ENCODE peak calls at places on chromosome 5, in nine cellular contexts. Q is A549; E is Panc1; Y is naive thymus-derived CD4-positive, alpha-beta T cell; H is IMR-90; C is breast epithelium; K is CD8-positive, alpha-beta T cell; M is pancreas; X is H9. A is an unnamed sample. For H3K9me3, the result is how much of the 10 kb centered on the place peaks cover.

GRCh38 chr5:128844354-128844923 is 120.8 kb upstream of the SLC27A6 start:
- DNase-seq in Y (no peak), K (no peak), M (no peak), E (no peak), C (no peak), X (no peak), H (peak), Q (peak), A (no peak)

GRCh38 chr5:138602371-138603000 is 27.3 kb upstream of the HSPA9 start:
- DNase-seq in X (no peak), Q (no peak), Y (no peak), C (no peak), M (no peak), E (no peak), K (no peak), H (no peak), A (no peak)

GRCh38 chr5:1476967-1477310 is 31.7 kb upstream of the SLC6A3 start:
- DNase-seq in C (peak), E (no peak), H (no peak), M (no peak), Q (no peak), K (no peak), Y (no peak), X (no peak), A (no peak)

GRCh38 chr5:119864286-119864685 is 234.9 kb downstream of the FAM170A start:
- DNase-seq in H (no peak), X (no peak), Y (no peak), E (no peak), M (no peak), K (no peak), Q (no peak), C (no peak), A (no peak)

GRCh38 chr5:32173394-32174010 is 617 bp downstream of the GOLPH3 start:
- DNase-seq in H (peak), K (peak), M (peak), X (peak), Q (peak), C (peak), Y (peak), E (no peak), A (no peak)

GRCh38 chr5:173968154-173968553 is 20.8 kb upstream of the C5orf47 start:
- DNase-seq in X (peak), Q (no peak), E (no peak), C (no peak), M (no peak), H (no peak), Y (no peak), K (no peak), A (no peak)

GRCh38 chr5:82285206-82285605 is 7.1 kb upstream of the RPS23 start:
- DNase-seq in K (no peak), C (no peak), H (no peak), X (no peak), E (no peak), Y (no peak), M (no peak), Q (no peak), A (no peak)

GRCh38 chr5:127011151-127011550 is 19.2 kb downstream of the MARCHF3 start:
- DNase-seq in K (no peak), Q (no peak), M (no peak), Y (no peak), X (no peak), E (no peak), H (peak), C (no peak), A (no peak)

DNA sequence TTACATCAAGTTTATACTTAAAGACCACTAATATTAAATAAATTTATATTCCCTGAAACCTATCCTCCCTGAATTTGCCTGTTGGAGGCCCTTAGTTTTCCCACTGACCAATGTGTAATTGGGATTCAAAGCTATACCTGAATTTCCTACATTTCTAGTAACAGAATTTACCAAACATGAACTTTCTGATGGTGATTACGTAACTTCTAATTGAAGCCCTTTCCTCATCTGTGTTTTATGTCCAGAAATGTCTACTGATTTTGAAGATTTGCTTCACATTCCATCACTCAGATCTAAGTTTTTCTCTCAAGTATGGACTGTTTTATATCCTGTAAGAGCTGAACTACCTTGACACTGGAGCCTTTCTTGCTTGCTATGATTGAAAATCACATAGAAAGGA is 12.8 kb downstream of the ZFP62 start:
- DNase-seq in E (no peak), K (no peak), H (no peak), X (no peak), C (no peak), Q (no peak), M (no peak), Y (no peak), A (no peak)
- H3K9me3 ChIP-seq in E (half or more), K (under half), H (half or more), X (half or more), C (under half), Q (half or more), M (under half), Y (under half), A (under half)

GRCh38 chr5:167592114-167592513 is 699.3 kb upstream of the WWC1 start:
- DNase-seq in K (no peak), E (no peak), Q (peak), Y (no peak), H (no peak), X (no peak), M (no peak), C (no peak), A (no peak)

GRCh38 chr5:167593706-167594105 is 697.7 kb upstream of the WWC1 start:
- DNase-seq in Q (no peak), E (no peak), H (no peak), C (no peak), Y (no peak), M (no peak), X (no peak), K (no peak), A (no peak)

GRCh38 chr5:167595196-167595595 is 696.2 kb upstream of the WWC1 start:
- DNase-seq in Y (no peak), H (no peak), Q (no peak), C (no peak), K (no peak), M (no peak), E (no peak), X (no peak), A (no peak)

DNA sequence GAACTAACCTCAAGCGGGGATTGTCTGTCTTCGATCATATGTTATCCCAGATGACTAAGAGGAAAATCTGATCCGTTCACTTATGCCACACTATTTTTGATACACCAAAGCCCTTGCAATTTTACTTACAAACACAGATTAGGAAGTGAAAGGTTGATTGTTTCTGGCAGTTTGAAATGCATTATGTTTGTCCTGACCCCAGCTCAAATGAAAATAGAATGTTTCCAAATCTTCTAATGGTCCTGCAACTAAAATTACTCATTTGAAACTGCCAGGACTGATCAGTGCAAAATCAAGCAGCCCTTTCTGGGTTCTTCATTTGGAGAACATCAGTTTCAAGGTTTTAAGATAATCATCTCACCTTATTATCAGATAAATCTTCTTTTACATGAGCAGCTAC is 696.7 kb upstream of the WWC1 start:
- DNase-seq in M (no peak), C (no peak), Y (no peak), H (no peak), K (no peak), E (no peak), Q (no peak), X (no peak), A (no peak)
- H3K9me3 ChIP-seq in M (under half), C (under half), Y (under half), H (under half), K (under half), E (under half), Q (under half), X (under half), A (under half)

GRCh38 chr5:40121236-40121635 is 558.5 kb upstream of the PTGER4 start:
- DNase-seq in K (no peak), H (no peak), M (no peak), E (no peak), C (no peak), X (no peak), Y (no peak), Q (no peak), A (no peak)
- H3K9me3 ChIP-seq in K (under half), H (under half), M (under half), E (under half), C (under half), X (under half), Y (under half), Q (under half), A (under half)

DNA sequence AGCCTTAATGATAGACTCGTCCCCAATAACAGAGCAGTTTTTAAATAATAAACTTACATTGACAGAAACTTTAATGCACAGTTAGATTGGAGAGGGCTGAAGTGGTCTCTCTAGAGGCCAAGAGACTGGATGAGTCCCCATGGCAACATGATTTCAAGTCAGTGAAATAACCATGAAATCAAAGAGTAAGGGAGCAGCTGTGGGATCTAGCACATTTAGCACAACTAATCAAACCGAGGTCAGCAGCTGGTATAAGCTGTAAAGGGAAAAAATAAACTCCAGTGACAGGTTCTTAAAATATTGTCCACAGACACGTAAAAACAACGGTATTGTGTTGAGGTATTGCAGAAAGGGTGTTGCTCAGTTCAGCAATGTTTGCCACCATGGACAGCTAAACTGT is 916.6 kb downstream of the DNAH5 start:
- DNase-seq in Q (no peak), Y (no peak), M (no peak), E (no peak), C (no peak), K (no peak), H (no peak), X (no peak), A (no peak)
- H3K9me3 ChIP-seq in Q (under half), Y (under half), M (under half), E (under half), C (under half), K (under half), H (under half), X (under half), A (under half)

DNA sequence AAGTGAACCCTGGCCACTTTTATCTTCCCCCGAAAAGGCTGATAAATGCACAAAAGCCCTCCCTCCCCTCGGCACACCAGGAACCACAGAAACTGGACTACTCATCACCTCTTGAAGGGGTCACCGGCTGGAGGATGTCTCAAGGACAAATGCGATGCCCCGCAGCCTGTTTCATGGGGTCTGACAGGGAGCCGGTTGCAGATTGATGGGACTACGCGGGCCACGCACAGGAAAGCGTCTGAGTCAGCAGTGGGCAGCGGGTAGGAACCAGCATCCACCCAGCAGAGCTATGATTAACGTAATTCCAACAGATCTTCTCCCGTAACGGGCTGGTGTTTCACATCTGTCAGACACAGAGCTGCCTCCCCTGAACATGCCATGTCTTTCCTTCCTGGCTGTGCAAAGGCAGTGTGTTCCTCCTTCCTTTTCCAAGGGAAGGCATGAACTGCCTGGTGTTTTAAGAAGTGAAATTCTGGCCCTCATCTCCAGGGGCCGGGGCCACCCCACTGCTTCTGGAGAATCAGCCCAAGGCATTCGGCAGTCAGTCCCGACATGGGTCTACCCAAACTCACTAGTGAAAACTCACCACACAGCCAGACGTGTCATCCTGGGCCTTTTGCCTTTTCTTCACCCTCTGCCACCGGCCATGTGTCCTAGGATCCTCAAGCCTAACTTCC is 144.4 kb upstream of the PHYKPL start:
- DNase-seq in H (peak), Q (no peak), E (no peak), K (no peak), M (no peak), Y (no peak), X (no peak), C (no peak), A (no peak)
- H3K9me3 ChIP-seq in H (under half), Q (under half), E (under half), K (under half), M (under half), Y (under half), X (under half), C (under half), A (under half)

DNA sequence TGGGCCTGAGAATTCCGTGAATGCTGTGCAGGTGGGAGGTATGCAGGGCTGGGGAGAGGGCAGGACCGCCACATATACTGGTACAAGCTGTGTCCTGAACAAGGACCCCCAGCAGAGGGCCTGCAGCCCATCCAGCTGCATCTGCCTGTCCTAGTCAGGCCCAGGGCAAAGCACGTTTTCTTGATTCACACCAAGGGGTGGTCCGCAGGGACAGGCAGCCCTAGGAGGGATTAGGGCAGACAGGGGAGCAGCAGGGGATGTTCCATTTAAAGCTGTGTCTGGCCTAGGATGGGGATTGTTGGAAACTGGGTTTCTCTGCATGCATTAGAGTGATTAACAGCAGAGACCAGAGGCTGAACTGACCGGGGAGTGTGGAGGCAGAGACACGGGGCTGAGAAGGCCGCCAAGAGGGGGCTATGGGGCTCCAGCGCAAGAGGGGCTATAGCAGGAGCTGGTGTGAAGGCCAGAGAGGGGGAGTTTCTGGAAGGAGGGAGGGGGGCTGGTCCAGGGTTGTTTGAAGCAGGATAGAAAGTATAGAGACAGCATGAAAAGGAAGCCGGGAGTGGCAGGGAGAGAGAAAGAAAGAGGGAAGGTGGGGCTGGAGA is 2.7 kb downstream of the GRM6 start:
- DNase-seq in Y (no peak), C (no peak), M (no peak), K (no peak), Q (no peak), H (no peak), X (no peak), E (no peak), A (no peak)
- H3K9me3 ChIP-seq in Y (under half), C (under half), M (under half), K (under half), Q (under half), H (half or more), X (under half), E (under half), A (under half)

A was measured in iPS DF 6.9.